ENCODE peak calls at places on chromosomes 4 and X, in six cellular contexts. Z is A549, Y is heart left ventricle, O is lower leg skin, K is HCT116, W is sigmoid colon. V is an unnamed sample.

GRCh38 chrX:41148553-41148952 is 63.3 kb downstream of the USP9X start:
- DNase-seq in K (no peak), Z (peak; percentile 24), Y (no peak), O (no peak), W (no peak), V (no peak)

GRCh38 chr4:8580321-8581093 is at the start of gene GPR78:
- DNase-seq in Y (no peak), W (peak; percentile 56), Z (no peak), K (no peak), O (no peak), V (no peak)

GRCh38 chr4:111836601-111837000 is 308.7 kb upstream of the FAM241A start:
- DNase-seq in W (no peak), K (no peak), O (no peak), Y (no peak), Z (no peak), V (no peak)

GRCh38 chrX:10047133-10047532 is 80.0 kb downstream of the CLDN34 start:
- DNase-seq in Z (no peak), K (no peak), O (peak; percentile 54), Y (peak; percentile 23), W (no peak), V (no peak)

GRCh38 chrX:66035667-66036066 is 4.2 kb downstream of the VSIG4 start:
- DNase-seq in Y (no peak), O (no peak), W (no peak), K (no peak), Z (no peak), V (no peak)

GRCh38 chr4:9999956-10000551 is 21.2 kb downstream of the SLC2A9 start:
- DNase-seq in Z (no peak), W (no peak), O (no peak), Y (no peak), K (no peak), V (no peak)

GRCh38 chr4:70838400-70838971 is 1.2 kb downstream of the GRSF1 start:
- DNase-seq in W (no peak), O (no peak), K (no peak), Y (no peak), Z (peak; percentile 1), V (no peak)

GRCh38 chrX:50988649-50989048 is 78.1 kb downstream of the BMP15 start:
- DNase-seq in O (no peak), K (no peak), Z (peak; percentile 3), Y (peak; percentile 23), W (no peak), V (no peak)

GRCh38 chr4:77219266-77219665 is 62.3 kb downstream of the CCNG2 start:
- DNase-seq in Z (no peak), W (no peak), K (no peak), Y (no peak), O (no peak), V (no peak)

GRCh38 chr4:127355738-127356137 is 277.0 kb upstream of the INTU start:
- DNase-seq in Z (no peak), O (no peak), K (no peak), Y (no peak), W (no peak), V (no peak)

GRCh38 chr4:25209702-25210101 is 24.1 kb upstream of the PI4K2B start:
- DNase-seq in W (no peak), Y (no peak), O (no peak), K (no peak), Z (no peak), V (no peak)

GRCh38 chr4:10587697-10588096 is 96.9 kb downstream of the CLNK start:
- DNase-seq in Y (no peak), Z (no peak), K (no peak), O (peak; percentile 26), W (no peak), V (no peak)

GRCh38 chr4:54281060-54281781 is 52.1 kb downstream of the PDGFRA start:
- DNase-seq in O (peak; percentile 94), W (peak; percentile 92), Y (peak; percentile 84), K (no peak), Z (no peak), V (no peak)

GRCh38 chr4:144820706-144821105 is 174.8 kb downstream of the HHIP start:
- DNase-seq in K (no peak), Z (no peak), O (no peak), W (no peak), Y (no peak), V (no peak)

GRCh38 chr4:76657443-76657842 is 222.4 kb downstream of the SHROOM3 start:
- DNase-seq in Z (no peak), W (no peak), O (no peak), Y (no peak), K (no peak), V (no peak)

GRCh38 chr4:27176881-27177280 is 316.2 kb downstream of the STIM2 start:
- DNase-seq in K (no peak), Z (no peak), W (no peak), O (no peak), Y (no peak), V (no peak)

GRCh38 chr4:40856836-40857362 is 107.1 kb downstream of the NSUN7 start:
- DNase-seq in Z (peak; percentile 55), Y (peak; percentile 65), O (peak; percentile 90), K (no peak), W (peak; percentile 77), V (no peak)

GRCh38 chrX:44152867-44153266 is 179.7 kb upstream of the NDP start:
- DNase-seq in Z (no peak), Y (no peak), O (no peak), W (no peak), K (no peak), V (no peak)

GRCh38 chrX:133881893-133882292 is 103.5 kb downstream of the GPC3 start:
- DNase-seq in Y (no peak), O (no peak), Z (no peak), W (no peak), K (no peak), V (no peak)

GRCh38 chr4:101103381-101104142 is 243.8 kb downstream of the PPP3CA start:
- DNase-seq in Y (no peak), Z (no peak), K (no peak), W (no peak), O (no peak), V (no peak)

GRCh38 chr4:15131551-15131950 is 129.3 kb downstream of the CPEB2 start:
- DNase-seq in Y (no peak), O (no peak), Z (peak; percentile 22), W (no peak), K (no peak), V (no peak)

GRCh38 chrX:77275392-77275791 is 171.8 kb upstream of the FGF16 start:
- DNase-seq in O (no peak), Y (no peak), Z (no peak), W (no peak), K (no peak), V (no peak)

GRCh38 chrX:17547658-17548057 is 172.7 kb downstream of the NHS start:
- DNase-seq in Y (peak; percentile 29), W (peak; percentile 78), O (peak; percentile 83), K (peak; percentile 39), Z (peak; percentile 44), V (no peak)

GRCh38 chrX:11458175-11458574 is 165.0 kb downstream of the AMELX start:
- DNase-seq in W (no peak), O (no peak), Y (no peak), K (no peak), Z (no peak), V (no peak)

DNA sequence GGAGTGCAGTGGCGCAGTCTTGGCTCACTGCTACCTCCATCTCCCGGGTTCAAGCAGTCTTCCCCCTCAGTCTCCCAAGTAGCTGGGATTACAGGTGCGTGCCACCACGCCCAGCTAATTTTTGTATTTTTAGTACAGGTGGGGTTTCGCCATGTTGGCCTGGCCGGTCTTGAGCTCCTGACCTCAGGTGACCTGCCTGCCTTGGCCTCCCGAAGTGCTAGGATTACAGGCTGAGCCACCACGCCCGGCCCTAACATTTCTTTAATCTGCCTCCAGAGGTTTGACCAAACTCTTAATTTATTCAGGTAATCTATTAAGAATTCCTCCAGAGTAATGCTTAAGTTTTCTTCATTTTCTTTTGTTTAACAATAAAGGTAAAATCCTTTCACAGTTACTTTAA is 171.0 kb downstream of the RAPGEF2 start:
- DNase-seq in Z (no peak), O (no peak), K (no peak), W (no peak), Y (no peak), V (no peak)
- TF ChIP-seq POLR2A in Z (no peak), O (no peak), K (no peak), W (no peak), Y (no peak), V (no peak)

GRCh38 chrX:154006965-154007364 is 12.7 kb downstream of the IRAK1 start:
- DNase-seq in W (no peak), Z (no peak), K (no peak), O (no peak), Y (no peak), V (no peak)

GRCh38 chrX:154000051-154000450 is 19.7 kb downstream of the IRAK1 start:
- DNase-seq in K (no peak), Y (no peak), W (no peak), Z (no peak), O (no peak), V (no peak)

GRCh38 chrX:153999359-154000037 is 20.2 kb downstream of the IRAK1 start:
- DNase-seq in Z (no peak), W (no peak), O (no peak), K (no peak), Y (no peak), V (no peak)

GRCh38 chrX:154004315-154004714 is 15.4 kb downstream of the IRAK1 start:
- DNase-seq in Y (no peak), K (no peak), W (no peak), O (no peak), Z (no peak), V (no peak)

GRCh38 chrX:154002215-154002719 is 17.4 kb downstream of the IRAK1 start:
- DNase-seq in O (no peak), W (no peak), K (no peak), Z (no peak), Y (peak; percentile 38), V (no peak)
- TF ChIP-seq POLR2A in O (no peak), W (no peak), K (no peak), Z (no peak), Y (no peak), V (no peak)

DNA sequence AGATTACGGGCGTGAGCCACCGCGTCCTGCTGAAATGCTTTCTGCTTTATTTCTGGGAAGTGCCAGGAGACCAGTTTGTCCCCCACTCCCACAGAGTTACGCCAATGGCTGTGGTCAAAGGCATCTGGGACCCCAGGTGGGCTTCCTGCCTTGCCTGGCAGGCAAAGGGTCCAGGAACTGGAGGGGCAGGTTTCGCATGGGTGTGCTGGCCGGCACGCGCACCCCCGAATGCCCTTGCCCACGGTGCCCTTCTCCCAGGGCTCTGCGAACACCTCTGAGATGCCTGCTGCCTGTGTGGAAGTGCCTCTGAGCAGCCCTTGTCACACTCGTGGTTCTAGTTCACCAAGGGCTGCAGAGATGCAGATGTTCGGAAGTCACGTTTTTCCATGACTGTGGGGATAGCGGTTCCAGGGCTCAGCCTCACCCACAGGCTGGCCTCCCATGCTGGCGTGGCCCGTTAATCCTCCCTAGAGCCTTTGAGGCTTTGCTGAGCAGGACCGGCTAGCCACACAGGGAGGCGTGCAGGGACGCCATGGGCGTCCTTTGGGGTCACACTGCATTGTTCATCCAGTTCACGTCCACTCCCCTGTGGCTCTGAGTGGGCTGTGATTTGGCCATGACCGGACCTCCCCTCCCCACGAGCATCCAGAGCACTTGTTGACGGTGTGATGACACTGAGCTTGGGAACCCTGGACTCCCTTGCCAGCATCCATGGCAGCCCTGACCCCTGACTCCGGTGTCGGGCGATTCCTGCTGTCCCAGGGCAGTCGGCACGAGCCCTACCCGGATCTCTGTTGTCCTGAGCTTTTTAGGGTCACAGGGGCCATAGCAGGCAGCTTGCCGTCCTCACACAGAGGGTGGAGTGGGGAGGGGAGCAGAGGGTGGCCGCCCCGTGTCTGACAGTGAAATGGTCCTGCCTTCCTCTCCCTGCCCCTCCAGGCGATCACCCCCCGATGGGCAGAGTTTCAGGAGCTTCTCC is 12.7 kb upstream of the ADD1 start:
- DNase-seq in K (no peak), O (peak; percentile 83), Y (peak; percentile 15), W (peak; percentile 50), Z (no peak), V (no peak)
- TF ChIP-seq POLR2A in K (no peak), O (no peak), Y (no peak), W (no peak), Z (no peak), V (no peak)

GRCh38 chr4:80266267-80266901 is at the start of gene FGF5:
- DNase-seq in K (no peak), W (peak; percentile 86), O (no peak), Z (no peak), Y (peak; percentile 36), V (no peak)
- TF ChIP-seq POLR2A in K (no peak), W (peak; percentile 71), O (no peak), Z (no peak), Y (no peak), V (no peak)

V was measured in esophagus muscularis mucosa.